ENCODE peak calls at places on chromosomes 11 and 22, in seven cellular contexts. F is fibroblast of the aortic adventitia; B is CD8-positive, alpha-beta T cell; H is cardiac muscle cell; U is fibroblast of mammary gland; V is psoas muscle; E is GM23338. Z is an unnamed sample.

GRCh38 chr11:71127806-71128205 is 124.6 kb downstream of the SHANK2 start:
- DNase-seq in F (no peak), B (no peak), H (no peak), U (no peak), V (no peak), E (no peak), Z (no peak)

GRCh38 chr11:126917531-126918204 is 82.9 kb downstream of the KIRREL3 start:
- DNase-seq in F (peak), B (no peak), H (no peak), U (peak), V (no peak), E (no peak), Z (peak)

GRCh38 chr11:17164361-17165246 is 43.2 kb downstream of the PIK3C2A start:
- DNase-seq in F (peak), B (no peak), H (no peak), U (peak), V (no peak), E (no peak), Z (peak)

GRCh38 chr22:25143161-25144076 is 56.2 kb upstream of the CRYBB3 start:
- DNase-seq in F (no peak), B (no peak), H (no peak), U (no peak), V (no peak), E (no peak), Z (no peak)

GRCh38 chr11:776459-777287 is 614 bp downstream of the GATD1 start:
- DNase-seq in F (no peak), B (no peak), H (peak), U (no peak), V (peak), E (peak), Z (no peak)

GRCh38 chr11:3885855-3886254 is 30.4 kb downstream of the STIM1 start:
- DNase-seq in F (no peak), B (no peak), H (no peak), U (no peak), V (no peak), E (no peak), Z (no peak)

GRCh38 chr11:19786644-19787043 is 74.0 kb downstream of the NAV2 start:
- DNase-seq in F (no peak), B (no peak), H (no peak), U (no peak), V (no peak), E (no peak), Z (no peak)

GRCh38 chr11:72141066-72141465 is 5.5 kb downstream of the FOLR3 start:
- DNase-seq in F (peak), B (no peak), H (no peak), U (peak), V (no peak), E (no peak), Z (peak)

GRCh38 chr11:12845739-12846358 is 163.3 kb upstream of the RASSF10 start:
- DNase-seq in F (peak), B (no peak), H (peak), U (peak), V (no peak), E (peak), Z (peak)

GRCh38 chr11:34345991-34346480 is 11.8 kb downstream of the ABTB2 start:
- DNase-seq in F (peak), B (no peak), H (peak), U (peak), V (peak), E (no peak), Z (peak)

GRCh38 chr11:1129666-1130160 is 28.0 kb upstream of the MUC5AC start:
- DNase-seq in F (no peak), B (no peak), H (no peak), U (no peak), V (no peak), E (no peak), Z (no peak)

GRCh38 chr11:9214765-9215164 is 50.4 kb downstream of the DENND5A start:
- DNase-seq in F (peak), B (no peak), H (no peak), U (peak), V (no peak), E (no peak), Z (peak)

GRCh38 chr11:69912911-69913451 is 93.8 kb upstream of the FGF3 start:
- DNase-seq in F (peak), B (no peak), H (no peak), U (peak), V (no peak), E (peak), Z (no peak)

GRCh38 chr11:73147771-73148681 is 5.9 kb upstream of the FCHSD2 start:
- DNase-seq in F (no peak), B (no peak), H (peak), U (no peak), V (peak), E (no peak), Z (no peak)

GRCh38 chr22:46761539-46762237 is 762 bp upstream of the TBC1D22A start:
- DNase-seq in F (no peak), B (no peak), H (no peak), U (no peak), V (no peak), E (peak), Z (no peak)

GRCh38 chr11:69691449-69691848 is 12.4 kb downstream of the FGF19 start:
- DNase-seq in F (peak), B (no peak), H (no peak), U (no peak), V (no peak), E (no peak), Z (peak)

GRCh38 chr11:8096575-8096974 is 15.6 kb downstream of the TUB start:
- DNase-seq in F (no peak), B (no peak), H (no peak), U (no peak), V (no peak), E (no peak), Z (no peak)

GRCh38 chr11:109845437-109845836 is 247.8 kb upstream of the ZC3H12C start:
- DNase-seq in F (peak), B (no peak), H (no peak), U (peak), V (peak), E (no peak), Z (peak)

GRCh38 chr22:44550666-44551491 is 52.8 kb upstream of the RTL6 start:
- DNase-seq in F (peak), B (no peak), H (no peak), U (peak), V (peak), E (no peak), Z (peak)

GRCh38 chr11:74141274-74141695 is 29.5 kb downstream of the C2CD3 start:
- DNase-seq in F (no peak), B (no peak), H (no peak), U (no peak), V (no peak), E (peak), Z (peak)

GRCh38 chr11:131999084-131999483 is 628.7 kb downstream of the NTM start:
- DNase-seq in F (peak), B (no peak), H (no peak), U (peak), V (no peak), E (peak), Z (peak)

GRCh38 chr11:3671334-3672254 is at the start of gene CHRNA10:
- DNase-seq in F (no peak), B (no peak), H (peak), U (no peak), V (no peak), E (peak), Z (no peak)

GRCh38 chr22:24894998-24895397 is 51.5 kb downstream of the LHFPL7 start:
- DNase-seq in F (peak), B (no peak), H (peak), U (peak), V (peak), E (peak), Z (peak)

GRCh38 chr22:16922076-16922475 is 85.9 kb downstream of the GAB4 start:
- DNase-seq in F (no peak), B (no peak), H (no peak), U (no peak), V (no peak), E (no peak), Z (no peak)

GRCh38 chr11:342328-342727 is 21.7 kb upstream of the IFITM3 start:
- DNase-seq in F (peak), B (no peak), H (no peak), U (no peak), V (no peak), E (no peak), Z (no peak)

GRCh38 chr11:121575250-121575962 is 122.6 kb upstream of the SORL1-AS1 start:
- DNase-seq in F (no peak), B (no peak), H (no peak), U (peak), V (peak), E (no peak), Z (no peak)

GRCh38 chr22:43925433-43926348 is 2.1 kb downstream of the PNPLA3 start:
- DNase-seq in F (no peak), B (no peak), H (no peak), U (no peak), V (no peak), E (peak), Z (no peak)

GRCh38 chr22:33601062-33601461 is 319.2 kb downstream of the LARGE1 start:
- DNase-seq in F (no peak), B (no peak), H (no peak), U (no peak), V (no peak), E (no peak), Z (no peak)

GRCh38 chr22:28052818-28053217 is 133.8 kb upstream of the PITPNB start:
- DNase-seq in F (no peak), B (no peak), H (no peak), U (no peak), V (no peak), E (peak), Z (no peak)

GRCh38 chr11:57008373-57008772 is 19.7 kb downstream of the OR5AK2 start:
- DNase-seq in F (no peak), B (no peak), H (no peak), U (no peak), V (no peak), E (no peak), Z (no peak)

GRCh38 chr11:75667831-75668507 is 869 bp downstream of the MAP6 start:
- DNase-seq in F (peak), B (no peak), H (peak), U (peak), V (peak), E (peak), Z (peak)

GRCh38 chr22:48885271-48885918 is 942.3 kb downstream of the BRD1 start:
- DNase-seq in F (no peak), B (no peak), H (no peak), U (no peak), V (no peak), E (no peak), Z (no peak)

GRCh38 chr11:126638663-126639062 is 283.2 kb downstream of the ST3GAL4 start:
- DNase-seq in F (no peak), B (no peak), H (no peak), U (no peak), V (no peak), E (no peak), Z (no peak)

GRCh38 chr22:20904980-20905355 is 12.2 kb upstream of the CRKL start:
- DNase-seq in F (no peak), B (no peak), H (no peak), U (no peak), V (no peak), E (no peak), Z (no peak)

GRCh38 chr22:46250783-46251125 is 661 bp upstream of the CDPF1 start:
- DNase-seq in F (no peak), B (no peak), H (no peak), U (no peak), V (no peak), E (peak), Z (no peak)

GRCh38 chr11:115066111-115066660 is 387.9 kb downstream of the NXPE2 start:
- DNase-seq in F (no peak), B (no peak), H (no peak), U (no peak), V (no peak), E (no peak), Z (no peak)

GRCh38 chr11:69934861-69935494 is 115.8 kb upstream of the FGF3 start:
- DNase-seq in F (no peak), B (no peak), H (no peak), U (no peak), V (no peak), E (peak), Z (no peak)

DNA sequence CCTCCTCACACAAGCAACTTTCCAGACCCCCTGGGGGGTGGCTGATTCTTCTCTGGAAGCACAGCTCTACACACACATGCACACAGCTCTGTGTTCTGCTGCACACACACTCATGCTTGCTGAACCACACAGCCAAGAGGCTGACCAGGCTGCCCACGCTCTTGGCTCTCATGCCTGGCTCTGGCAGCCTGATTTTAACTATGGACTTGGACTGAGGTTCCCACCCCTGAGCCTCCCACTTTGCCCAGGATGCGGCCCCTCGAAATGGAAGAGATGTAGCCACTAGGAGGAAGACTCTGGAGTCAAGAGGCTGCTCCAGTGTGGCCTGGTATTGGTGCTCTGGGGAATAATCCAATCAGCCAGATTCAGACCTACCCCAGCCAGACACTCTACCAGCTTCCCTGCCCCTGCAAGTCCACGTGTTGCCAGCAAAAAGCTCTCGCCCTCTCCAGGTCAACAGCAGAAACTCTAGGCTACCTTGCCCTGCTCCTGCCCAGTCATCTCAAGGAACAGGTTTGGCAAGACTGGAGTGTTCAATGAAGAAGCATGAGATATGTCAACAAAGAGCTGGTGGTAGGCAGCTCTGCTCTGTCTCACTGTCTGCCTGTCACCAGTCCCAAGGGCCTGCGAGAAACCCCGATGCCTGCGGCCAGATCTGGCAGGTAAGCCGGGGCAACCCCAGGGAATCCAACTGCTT is 8.8 kb upstream of the CASTOR1 start:
- DNase-seq in F (no peak), B (no peak), H (no peak), U (no peak), V (no peak), E (no peak), Z (no peak)
- TF ChIP-seq CTCF in F (no peak), B (no peak), H (no peak), U (no peak), V (no peak), E (no peak), Z (no peak)

GRCh38 chr22:26658671-26659478 is 1.5 kb downstream of the MIAT start:
- DNase-seq in F (peak), B (peak), H (no peak), U (peak), V (peak), E (peak), Z (peak)
- H3K4me3 ChIP-seq in F (peak), B (peak), H (peak), U (peak), V (peak), E (peak), Z (peak)

DNA sequence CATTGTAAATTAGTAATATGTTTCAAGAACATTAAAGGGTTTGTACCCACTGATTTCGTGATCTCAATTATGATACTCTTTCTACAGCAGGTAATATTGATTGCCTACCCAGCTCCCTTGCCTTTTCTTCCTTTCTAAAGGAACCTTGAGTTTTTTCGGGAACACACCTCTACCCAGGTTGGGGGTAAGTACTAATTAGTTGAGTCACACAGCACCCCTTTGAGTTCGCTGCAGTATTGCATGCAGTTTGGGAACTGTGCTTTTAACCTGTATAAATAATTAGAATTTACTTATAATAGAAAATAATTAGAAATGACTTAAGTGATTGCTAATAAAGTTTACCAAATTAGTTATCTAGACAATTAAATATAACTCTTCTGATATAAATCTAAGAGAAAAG is 24.9 kb downstream of the ARHGAP42 start:
- DNase-seq in F (no peak), B (no peak), H (no peak), U (no peak), V (no peak), E (no peak), Z (no peak)
- TF ChIP-seq CTCF in F (no peak), B (no peak), H (no peak), U (no peak), V (no peak), E (no peak), Z (no peak)

GRCh38 chr11:66464916-66465315 is 1.8 kb upstream of the PELI3 start:
- DNase-seq in F (no peak), B (no peak), H (no peak), U (no peak), V (no peak), E (no peak), Z (no peak)

GRCh38 chr11:66462010-66462409 is 4.7 kb upstream of the PELI3 start:
- DNase-seq in F (no peak), B (no peak), H (no peak), U (no peak), V (no peak), E (no peak), Z (no peak)

GRCh38 chr11:66465371-66466224 is 1.1 kb upstream of the PELI3 start:
- DNase-seq in F (no peak), B (no peak), H (no peak), U (no peak), V (no peak), E (no peak), Z (no peak)

GRCh38 chr11:66466225-66467033 is at the start of gene PELI3:
- DNase-seq in F (peak), B (peak), H (peak), U (peak), V (peak), E (peak), Z (peak)

DNA sequence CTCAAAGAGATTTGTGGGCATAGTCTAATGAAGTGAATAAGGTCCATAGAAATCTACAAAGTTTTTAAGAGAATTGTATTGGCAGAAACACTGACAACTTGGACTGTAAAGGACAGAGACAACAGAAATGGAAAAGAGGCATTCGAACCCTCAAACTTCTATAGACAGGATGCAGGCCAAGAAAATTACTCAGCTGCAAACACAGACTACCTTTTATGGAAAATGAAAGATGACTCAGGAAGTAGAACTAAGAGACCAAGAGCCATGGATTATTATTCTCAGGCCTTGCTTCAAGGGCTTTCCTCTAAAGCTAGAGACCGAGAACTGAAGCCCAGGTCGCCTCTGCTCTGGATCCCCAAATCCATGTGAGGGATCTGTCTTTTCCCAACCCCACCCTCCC is 3.8 kb upstream of the PELI3 start:
- DNase-seq in F (no peak), B (no peak), H (no peak), U (no peak), V (no peak), E (no peak), Z (no peak)
- H3K4me3 ChIP-seq in F (no peak), B (no peak), H (no peak), U (no peak), V (no peak), E (no peak), Z (no peak)

GRCh38 chr11:116082256-116082655 is 578.0 kb upstream of the CADM1 start:
- DNase-seq in F (no peak), B (no peak), H (no peak), U (no peak), V (no peak), E (no peak), Z (no peak)

GRCh38 chr11:116077092-116077491 is 572.9 kb upstream of the CADM1 start:
- DNase-seq in F (no peak), B (no peak), H (no peak), U (no peak), V (no peak), E (no peak), Z (no peak)

GRCh38 chr11:116073854-116074837 is 569.9 kb upstream of the CADM1 start:
- DNase-seq in F (no peak), B (no peak), H (peak), U (no peak), V (no peak), E (no peak), Z (no peak)

GRCh38 chr11:116079580-116079979 is 575.4 kb upstream of the CADM1 start:
- DNase-seq in F (no peak), B (no peak), H (no peak), U (no peak), V (no peak), E (no peak), Z (no peak)

GRCh38 chr11:116078101-116078561 is 573.9 kb upstream of the CADM1 start:
- DNase-seq in F (no peak), B (no peak), H (peak), U (no peak), V (no peak), E (peak), Z (no peak)
- TF ChIP-seq CTCF in F (no peak), B (no peak), H (peak), U (no peak), V (no peak), E (peak), Z (peak)

GRCh38 chr22:36565686-36566085 is 36.7 kb upstream of the EIF3D start:
- DNase-seq in F (no peak), B (no peak), H (no peak), U (peak), V (no peak), E (no peak), Z (no peak)
- H3K4me3 ChIP-seq in F (no peak), B (no peak), H (no peak), U (no peak), V (no peak), E (no peak), Z (no peak)

GRCh38 chr11:45180158-45180887 is 33.9 kb downstream of the PRDM11 start:
- DNase-seq in F (no peak), B (no peak), H (peak), U (no peak), V (peak), E (peak), Z (no peak)

GRCh38 chr11:45179686-45180085 is 33.2 kb downstream of the PRDM11 start:
- DNase-seq in F (no peak), B (no peak), H (no peak), U (no peak), V (no peak), E (no peak), Z (no peak)

GRCh38 chr11:45181595-45182550 is 35.4 kb downstream of the PRDM11 start:
- DNase-seq in F (no peak), B (no peak), H (no peak), U (no peak), V (no peak), E (no peak), Z (no peak)

GRCh38 chr11:45182902-45183301 is 36.5 kb downstream of the PRDM11 start:
- DNase-seq in F (peak), B (no peak), H (peak), U (peak), V (no peak), E (peak), Z (peak)

DNA sequence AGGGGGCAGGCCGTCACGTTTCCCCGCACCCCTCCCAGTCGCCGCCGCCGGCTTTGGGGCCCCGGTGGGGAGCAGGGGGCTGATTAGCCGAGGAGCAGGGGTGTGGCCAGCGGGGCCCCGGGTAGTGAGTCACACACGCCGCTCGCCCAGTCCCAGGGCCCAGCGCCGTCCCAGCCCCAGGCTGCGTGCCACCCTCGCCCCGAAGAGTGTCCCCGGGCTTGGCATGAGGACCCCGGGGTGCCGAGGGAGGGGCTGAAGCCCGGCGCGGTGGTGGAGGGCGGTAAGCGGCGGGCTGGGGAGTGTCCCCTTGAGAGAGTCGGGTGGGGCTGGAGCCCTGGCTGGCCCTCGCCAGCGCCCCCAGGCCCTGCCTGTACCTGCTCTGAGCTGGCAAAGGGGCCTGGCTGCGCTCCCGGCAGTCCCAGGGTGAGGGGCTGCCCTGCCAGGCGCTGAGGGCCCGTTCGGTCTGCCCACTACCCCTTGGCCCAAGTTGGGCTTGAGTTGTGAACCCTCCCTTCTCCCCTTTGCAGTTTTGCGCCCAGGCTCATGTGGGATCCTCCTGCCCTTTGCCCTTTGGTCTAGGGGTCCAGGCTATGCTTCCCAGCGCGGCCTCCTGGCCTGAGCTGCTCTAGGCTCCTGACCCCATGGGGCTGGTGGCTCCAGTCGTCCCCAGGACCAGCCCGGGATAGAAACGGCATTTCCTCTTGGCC is 34.6 kb downstream of the PRDM11 start:
- DNase-seq in F (peak), B (peak), H (no peak), U (peak), V (peak), E (peak), Z (peak)
- TF ChIP-seq CTCF in F (no peak), B (no peak), H (no peak), U (no peak), V (no peak), E (no peak), Z (no peak)

Z was measured in AG10803.